ENCODE peak calls at places on chromosome 20, in seven cellular contexts. H, T, M, D, C, R and U are unnamed samples.

GRCh38 chr20:37418591-37418990 is 72.7 kb downstream of the SRC start:
- DNase-seq in H (peak), T (no peak), M (no peak), D (no peak), C (no peak), R (no peak), U (no peak)

GRCh38 chr20:23147964-23148720 is 62.0 kb upstream of the CD93 start:
- DNase-seq in H (peak), T (peak), M (no peak), D (no peak), C (peak), R (no peak), U (peak)

GRCh38 chr20:54255157-54255556 is 47.3 kb downstream of the PFDN4 start:
- DNase-seq in H (peak), T (no peak), M (no peak), D (no peak), C (no peak), R (no peak), U (no peak)

GRCh38 chr20:7667194-7667593 is 273.1 kb downstream of the HAO1 start:
- DNase-seq in H (no peak), T (no peak), M (no peak), D (no peak), C (no peak), R (no peak), U (no peak)

GRCh38 chr20:12570371-12570770 is 438.4 kb upstream of the SPTLC3 start:
- DNase-seq in H (no peak), T (no peak), M (peak), D (no peak), C (no peak), R (peak), U (peak)

GRCh38 chr20:62907377-62908317 is 18.7 kb downstream of the DIDO1 start:
- DNase-seq in H (peak), T (no peak), M (peak), D (no peak), C (no peak), R (no peak), U (peak)

GRCh38 chr20:37172836-37173235 is 6.3 kb upstream of the RPN2 start:
- DNase-seq in H (no peak), T (no peak), M (no peak), D (no peak), C (no peak), R (no peak), U (no peak)

GRCh38 chr20:38888059-38888831 is 38.0 kb upstream of the FAM83D start:
- DNase-seq in H (no peak), T (peak), M (no peak), D (no peak), C (no peak), R (no peak), U (no peak)

GRCh38 chr20:33868042-33868441 is 56.9 kb downstream of the CHMP4B start:
- DNase-seq in H (no peak), T (no peak), M (no peak), D (no peak), C (no peak), R (no peak), U (no peak)

DNA sequence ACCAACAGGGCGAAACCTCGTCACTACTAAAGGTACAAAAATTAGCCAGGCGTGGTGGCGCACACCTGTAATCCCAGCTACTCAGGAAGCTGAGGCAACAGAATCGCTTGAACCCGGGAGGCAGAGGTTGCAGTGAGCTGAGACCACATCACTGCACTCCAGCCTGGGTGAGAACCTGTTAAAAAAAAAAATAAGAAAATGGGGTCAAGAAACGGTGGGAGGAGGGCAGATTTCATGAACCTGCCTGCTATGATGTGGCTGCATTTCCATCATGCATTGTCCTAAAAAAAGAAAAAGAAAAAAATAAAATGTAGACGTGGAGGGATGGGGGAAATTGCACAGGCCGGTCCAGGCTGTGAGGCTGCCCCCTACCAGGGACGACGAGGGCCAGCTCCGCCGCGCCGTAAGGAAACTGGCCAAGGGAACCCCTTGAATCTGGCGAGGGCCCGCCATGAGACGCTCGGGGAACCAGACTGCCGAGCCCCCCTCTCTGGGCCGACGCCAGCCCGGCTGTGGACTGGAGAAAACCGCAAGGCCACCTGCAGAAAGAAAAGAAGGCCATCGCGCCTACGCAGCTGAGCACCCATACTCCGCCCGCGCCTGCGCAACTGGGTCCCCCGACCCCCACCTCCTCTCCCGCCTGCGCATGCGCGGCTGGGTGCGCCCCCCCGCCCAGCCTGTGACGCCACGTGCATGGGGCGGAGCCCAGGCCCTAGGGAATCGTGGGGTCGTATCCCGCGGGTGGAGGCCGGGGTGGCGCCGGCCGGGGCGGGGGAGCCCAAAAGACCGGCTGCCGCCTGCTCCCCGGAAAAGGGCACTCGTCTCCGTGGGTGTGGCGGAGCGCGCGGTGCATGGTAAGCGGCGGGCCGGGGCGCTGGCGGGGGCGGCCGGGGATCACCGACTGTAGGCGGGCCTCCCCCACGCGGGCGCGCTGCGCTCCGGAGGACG is at the start of gene ENTPD6:
- DNase-seq in H (peak), T (peak), M (peak), D (peak), C (peak), R (peak), U (peak)
- TF ChIP-seq CTCF in H (no peak), T (peak), M (peak), D (no peak), C (peak), R (peak), U (no peak)

GRCh38 chr20:1209447-1210387 is 6.5 kb downstream of the C20orf202 start:
- DNase-seq in H (peak), T (no peak), M (no peak), D (no peak), C (no peak), R (no peak), U (no peak)
- TF ChIP-seq CTCF in H (peak), T (no peak), M (peak), D (peak), C (peak), R (no peak), U (no peak)

GRCh38 chr20:1822564-1823420 is 72.4 kb upstream of the SIRPA start:
- DNase-seq in H (peak), T (no peak), M (no peak), D (no peak), C (no peak), R (no peak), U (no peak)
- TF ChIP-seq CTCF in H (no peak), T (no peak), M (no peak), D (no peak), C (no peak), R (no peak), U (no peak)

DNA sequence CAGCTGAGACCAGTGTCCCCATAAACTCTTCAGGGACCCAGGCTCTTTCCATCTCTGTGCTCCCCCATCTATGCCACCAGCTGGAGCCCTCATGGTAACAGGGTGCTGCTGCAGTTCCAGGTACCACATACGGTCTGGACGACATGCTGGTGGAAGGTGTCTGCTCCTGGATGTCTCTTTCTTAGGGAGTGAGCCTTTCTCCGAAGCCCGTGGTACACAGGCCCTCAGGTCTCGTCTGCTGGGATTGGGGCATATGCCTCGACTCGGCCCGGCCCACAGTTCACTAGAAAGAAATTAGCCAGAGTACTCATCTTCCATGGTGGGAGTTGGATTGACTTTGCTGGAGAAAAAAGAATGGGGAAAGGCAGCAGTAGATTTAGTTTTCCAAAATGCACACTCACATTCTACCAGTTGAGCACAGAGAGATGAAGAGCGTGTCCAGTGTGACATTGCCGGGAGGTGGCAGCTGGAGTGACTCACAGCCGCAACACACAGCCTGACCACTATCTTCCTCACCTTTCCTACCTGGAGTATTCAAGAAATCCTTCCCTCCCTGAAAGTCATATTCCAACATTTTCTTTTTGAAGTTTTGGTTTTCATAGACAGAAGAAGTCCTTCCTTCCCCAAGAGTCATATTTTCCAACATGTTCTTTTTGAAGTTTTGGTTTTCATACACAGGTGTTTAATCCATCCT is 18.6 kb upstream of the SPO11 start:
- DNase-seq in H (no peak), T (no peak), M (no peak), D (no peak), C (no peak), R (no peak), U (no peak)
- TF ChIP-seq CTCF in H (no peak), T (no peak), M (no peak), D (no peak), C (no peak), R (no peak), U (no peak)

DNA sequence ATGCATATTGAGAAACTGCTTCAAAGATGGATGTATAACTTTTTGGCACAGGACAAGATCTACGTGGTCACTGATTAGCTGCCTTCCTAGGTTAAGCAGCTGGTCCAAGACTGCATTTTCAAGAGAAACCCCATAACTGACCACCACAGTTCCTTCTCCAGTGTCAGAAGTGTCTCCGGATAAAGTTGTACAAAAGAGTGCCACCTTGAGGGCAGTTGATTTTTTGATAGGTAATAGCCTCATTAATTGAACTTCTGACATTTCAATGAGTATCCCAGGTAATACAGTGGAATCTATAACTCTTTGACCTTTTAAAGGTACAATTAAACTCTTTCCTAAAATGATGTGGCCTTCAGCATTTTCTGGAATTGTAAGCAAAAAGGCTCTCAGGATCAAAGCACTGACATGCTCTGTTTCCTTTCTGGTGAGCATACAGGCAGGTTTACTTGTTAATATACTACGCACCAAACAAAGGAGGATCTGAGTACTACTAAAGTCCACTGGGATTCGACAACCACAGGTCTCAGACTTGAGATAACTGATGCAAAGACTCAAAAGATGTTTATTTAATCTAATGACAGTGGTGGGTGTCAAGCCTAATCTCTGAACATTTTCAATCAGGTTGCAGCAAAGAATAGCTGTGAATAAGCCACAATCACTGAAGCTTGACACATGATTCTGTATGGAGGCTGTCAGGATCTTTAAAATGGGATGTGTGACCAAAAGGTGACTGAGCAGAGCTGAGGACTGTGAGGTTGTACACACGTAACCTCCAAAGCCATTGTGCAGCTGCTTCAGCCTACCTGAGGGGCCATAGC is 21.2 kb downstream of the MKKS start:
- DNase-seq in H (peak), T (no peak), M (no peak), D (no peak), C (no peak), R (no peak), U (no peak)
- TF ChIP-seq CTCF in H (peak), T (no peak), M (peak), D (peak), C (no peak), R (no peak), U (no peak)